ENCODE peak calls at places on chromosomes 2 and 18, in ten cellular contexts. One of them, this sample, is unnamed.

GRCh38 chr2:149331023-149331400 is 625 bp downstream of the LYPD6 start:
- DNase-seq in AG04450: no peak
- DNase-seq in LHCN-M2: no peak
- DNase-seq in stimulated activated CD8-positive, alpha-beta memory T cell treated with anti-CD3 and anti-CD28 coated beads, Interleukin-7, amount 100 ng/mL, for 1 hour: no peak
- DNase-seq in NCI-H774: no peak
- DNase-seq in HTR-8/SVneo: peak; percentile 31
- DNase-seq in T-cell: no peak
- DNase-seq in HFFc6: no peak
- DNase-seq in HT1080: no peak
- DNase-seq in hepatocyte: peak; percentile 27
- DNase-seq in this sample: no peak

GRCh38 chr2:100929142-100929541 is 72.9 kb upstream of the RPL31 start:
- DNase-seq in AG04450: no peak
- DNase-seq in LHCN-M2: peak; percentile 31
- DNase-seq in stimulated activated CD8-positive, alpha-beta memory T cell treated with anti-CD3 and anti-CD28 coated beads, Interleukin-7, amount 100 ng/mL, for 1 hour: no peak
- DNase-seq in NCI-H774: no peak
- DNase-seq in HTR-8/SVneo: no peak
- DNase-seq in T-cell: no peak
- DNase-seq in HFFc6: no peak
- DNase-seq in HT1080: no peak
- DNase-seq in hepatocyte: no peak
- DNase-seq in this sample: no peak

GRCh38 chr2:237451582-237452469 is 35.2 kb upstream of the MLPH start:
- DNase-seq in AG04450: no peak
- DNase-seq in LHCN-M2: no peak
- DNase-seq in stimulated activated CD8-positive, alpha-beta memory T cell treated with anti-CD3 and anti-CD28 coated beads, Interleukin-7, amount 100 ng/mL, for 1 hour: no peak
- DNase-seq in NCI-H774: no peak
- DNase-seq in HTR-8/SVneo: no peak
- DNase-seq in T-cell: no peak
- DNase-seq in HFFc6: peak; percentile 43
- DNase-seq in HT1080: no peak
- DNase-seq in hepatocyte: no peak
- DNase-seq in this sample: no peak

GRCh38 chr18:47594621-47595086 is 335.8 kb downstream of the SMAD2 start:
- DNase-seq in AG04450: no peak
- DNase-seq in LHCN-M2: no peak
- DNase-seq in stimulated activated CD8-positive, alpha-beta memory T cell treated with anti-CD3 and anti-CD28 coated beads, Interleukin-7, amount 100 ng/mL, for 1 hour: no peak
- DNase-seq in NCI-H774: peak; percentile 20
- DNase-seq in HTR-8/SVneo: no peak
- DNase-seq in T-cell: no peak
- DNase-seq in HFFc6: no peak
- DNase-seq in HT1080: no peak
- DNase-seq in hepatocyte: no peak
- DNase-seq in this sample: no peak

GRCh38 chr2:26430826-26431225 is 29.1 kb downstream of the DRC1 start:
- DNase-seq in AG04450: no peak
- DNase-seq in LHCN-M2: no peak
- DNase-seq in stimulated activated CD8-positive, alpha-beta memory T cell treated with anti-CD3 and anti-CD28 coated beads, Interleukin-7, amount 100 ng/mL, for 1 hour: no peak
- DNase-seq in NCI-H774: no peak
- DNase-seq in HTR-8/SVneo: no peak
- DNase-seq in T-cell: no peak
- DNase-seq in HFFc6: peak; percentile 29
- DNase-seq in HT1080: no peak
- DNase-seq in hepatocyte: no peak
- DNase-seq in this sample: no peak

GRCh38 chr2:10814571-10815331 is 2.2 kb upstream of the PDIA6 start:
- DNase-seq in AG04450: no peak
- DNase-seq in LHCN-M2: no peak
- DNase-seq in stimulated activated CD8-positive, alpha-beta memory T cell treated with anti-CD3 and anti-CD28 coated beads, Interleukin-7, amount 100 ng/mL, for 1 hour: no peak
- DNase-seq in NCI-H774: no peak
- DNase-seq in HTR-8/SVneo: no peak
- DNase-seq in T-cell: no peak
- DNase-seq in HFFc6: no peak
- DNase-seq in HT1080: no peak
- DNase-seq in hepatocyte: no peak
- DNase-seq in this sample: no peak

GRCh38 chr2:38386377-38386776 is 9.3 kb upstream of the ATL2 start:
- DNase-seq in AG04450: no peak
- DNase-seq in LHCN-M2: peak; percentile 30
- DNase-seq in stimulated activated CD8-positive, alpha-beta memory T cell treated with anti-CD3 and anti-CD28 coated beads, Interleukin-7, amount 100 ng/mL, for 1 hour: no peak
- DNase-seq in NCI-H774: no peak
- DNase-seq in HTR-8/SVneo: no peak
- DNase-seq in T-cell: no peak
- DNase-seq in HFFc6: no peak
- DNase-seq in HT1080: peak; percentile 52
- DNase-seq in hepatocyte: no peak
- DNase-seq in this sample: no peak

GRCh38 chr2:48313036-48313877 is 216.7 kb upstream of the STON1 start:
- DNase-seq in AG04450: no peak
- DNase-seq in LHCN-M2: no peak
- DNase-seq in stimulated activated CD8-positive, alpha-beta memory T cell treated with anti-CD3 and anti-CD28 coated beads, Interleukin-7, amount 100 ng/mL, for 1 hour: no peak
- DNase-seq in NCI-H774: no peak
- DNase-seq in HTR-8/SVneo: no peak
- DNase-seq in T-cell: no peak
- DNase-seq in HFFc6: no peak
- DNase-seq in HT1080: no peak
- DNase-seq in hepatocyte: no peak
- DNase-seq in this sample: no peak

GRCh38 chr2:105325389-105325963 is 4.1 kb downstream of the TGFBRAP1 start:
- DNase-seq in AG04450: no peak
- DNase-seq in LHCN-M2: peak; percentile 94
- DNase-seq in stimulated activated CD8-positive, alpha-beta memory T cell treated with anti-CD3 and anti-CD28 coated beads, Interleukin-7, amount 100 ng/mL, for 1 hour: no peak
- DNase-seq in NCI-H774: no peak
- DNase-seq in HTR-8/SVneo: no peak
- DNase-seq in T-cell: no peak
- DNase-seq in HFFc6: peak; percentile 76
- DNase-seq in HT1080: no peak
- DNase-seq in hepatocyte: no peak
- DNase-seq in this sample: no peak

GRCh38 chr2:128485761-128486639 is 167.3 kb upstream of the HS6ST1 start:
- DNase-seq in AG04450: no peak
- DNase-seq in LHCN-M2: no peak
- DNase-seq in stimulated activated CD8-positive, alpha-beta memory T cell treated with anti-CD3 and anti-CD28 coated beads, Interleukin-7, amount 100 ng/mL, for 1 hour: no peak
- DNase-seq in NCI-H774: no peak
- DNase-seq in HTR-8/SVneo: no peak
- DNase-seq in T-cell: no peak
- DNase-seq in HFFc6: no peak
- DNase-seq in HT1080: no peak
- DNase-seq in hepatocyte: no peak
- DNase-seq in this sample: no peak

GRCh38 chr2:216652566-216652965 is 19.3 kb downstream of the IGFBP2 start:
- DNase-seq in AG04450: no peak
- DNase-seq in LHCN-M2: no peak
- DNase-seq in stimulated activated CD8-positive, alpha-beta memory T cell treated with anti-CD3 and anti-CD28 coated beads, Interleukin-7, amount 100 ng/mL, for 1 hour: no peak
- DNase-seq in NCI-H774: no peak
- DNase-seq in HTR-8/SVneo: no peak
- DNase-seq in T-cell: no peak
- DNase-seq in HFFc6: no peak
- DNase-seq in HT1080: no peak
- DNase-seq in hepatocyte: no peak
- DNase-seq in this sample: no peak

GRCh38 chr2:241774419-241775222 is 2.0 kb upstream of the GAL3ST2 start:
- DNase-seq in AG04450: peak; percentile 37
- DNase-seq in LHCN-M2: peak; percentile 79
- DNase-seq in stimulated activated CD8-positive, alpha-beta memory T cell treated with anti-CD3 and anti-CD28 coated beads, Interleukin-7, amount 100 ng/mL, for 1 hour: no peak
- DNase-seq in NCI-H774: peak; percentile 21
- DNase-seq in HTR-8/SVneo: no peak
- DNase-seq in T-cell: no peak
- DNase-seq in HFFc6: peak; percentile 86
- DNase-seq in HT1080: peak; percentile 49
- DNase-seq in hepatocyte: no peak
- DNase-seq in this sample: no peak

GRCh38 chr18:62518460-62519375 is 4.1 kb upstream of the ZCCHC2 start:
- DNase-seq in AG04450: no peak
- DNase-seq in LHCN-M2: peak; percentile 75
- DNase-seq in stimulated activated CD8-positive, alpha-beta memory T cell treated with anti-CD3 and anti-CD28 coated beads, Interleukin-7, amount 100 ng/mL, for 1 hour: no peak
- DNase-seq in NCI-H774: no peak
- DNase-seq in HTR-8/SVneo: no peak
- DNase-seq in T-cell: no peak
- DNase-seq in HFFc6: no peak
- DNase-seq in HT1080: peak; percentile 27
- DNase-seq in hepatocyte: no peak
- DNase-seq in this sample: no peak

GRCh38 chr2:203533696-203534471 is 1.2 kb downstream of the RAPH1 start:
- DNase-seq in AG04450: peak; percentile 26
- DNase-seq in LHCN-M2: peak; percentile 66
- DNase-seq in stimulated activated CD8-positive, alpha-beta memory T cell treated with anti-CD3 and anti-CD28 coated beads, Interleukin-7, amount 100 ng/mL, for 1 hour: no peak
- DNase-seq in NCI-H774: no peak
- DNase-seq in HTR-8/SVneo: peak; percentile 20
- DNase-seq in T-cell: peak; percentile 3
- DNase-seq in HFFc6: peak; percentile 42
- DNase-seq in HT1080: peak; percentile 46
- DNase-seq in hepatocyte: peak; percentile 26
- DNase-seq in this sample: peak; percentile 34

GRCh38 chr2:69291004-69291650 is 95.9 kb downstream of the GFPT1 start:
- DNase-seq in AG04450: peak; percentile 29
- DNase-seq in LHCN-M2: peak; percentile 45
- DNase-seq in stimulated activated CD8-positive, alpha-beta memory T cell treated with anti-CD3 and anti-CD28 coated beads, Interleukin-7, amount 100 ng/mL, for 1 hour: no peak
- DNase-seq in NCI-H774: no peak
- DNase-seq in HTR-8/SVneo: no peak
- DNase-seq in T-cell: no peak
- DNase-seq in HFFc6: peak; percentile 43
- DNase-seq in HT1080: peak; percentile 33
- DNase-seq in hepatocyte: no peak
- DNase-seq in this sample: no peak

GRCh38 chr18:79434611-79435010 is 38.9 kb downstream of the NFATC1 start:
- DNase-seq in AG04450: no peak
- DNase-seq in LHCN-M2: no peak
- DNase-seq in stimulated activated CD8-positive, alpha-beta memory T cell treated with anti-CD3 and anti-CD28 coated beads, Interleukin-7, amount 100 ng/mL, for 1 hour: no peak
- DNase-seq in NCI-H774: no peak
- DNase-seq in HTR-8/SVneo: no peak
- DNase-seq in T-cell: no peak
- DNase-seq in HFFc6: no peak
- DNase-seq in HT1080: no peak
- DNase-seq in hepatocyte: no peak
- DNase-seq in this sample: no peak

GRCh38 chr18:48797841-48798255 is 152.9 kb downstream of the SMAD7 start:
- DNase-seq in AG04450: no peak
- DNase-seq in LHCN-M2: no peak
- DNase-seq in stimulated activated CD8-positive, alpha-beta memory T cell treated with anti-CD3 and anti-CD28 coated beads, Interleukin-7, amount 100 ng/mL, for 1 hour: no peak
- DNase-seq in NCI-H774: no peak
- DNase-seq in HTR-8/SVneo: no peak
- DNase-seq in T-cell: no peak
- DNase-seq in HFFc6: no peak
- DNase-seq in HT1080: no peak
- DNase-seq in hepatocyte: no peak
- DNase-seq in this sample: no peak

GRCh38 chr2:238954841-238955521 is 107.1 kb downstream of the TWIST2 start:
- DNase-seq in AG04450: no peak
- DNase-seq in LHCN-M2: no peak
- DNase-seq in stimulated activated CD8-positive, alpha-beta memory T cell treated with anti-CD3 and anti-CD28 coated beads, Interleukin-7, amount 100 ng/mL, for 1 hour: no peak
- DNase-seq in NCI-H774: no peak
- DNase-seq in HTR-8/SVneo: no peak
- DNase-seq in T-cell: no peak
- DNase-seq in HFFc6: no peak
- DNase-seq in HT1080: no peak
- DNase-seq in hepatocyte: peak; percentile 2
- DNase-seq in this sample: no peak

GRCh38 chr2:121049141-121049540 is 235.9 kb downstream of the TFCP2L1 start:
- DNase-seq in AG04450: no peak
- DNase-seq in LHCN-M2: no peak
- DNase-seq in stimulated activated CD8-positive, alpha-beta memory T cell treated with anti-CD3 and anti-CD28 coated beads, Interleukin-7, amount 100 ng/mL, for 1 hour: no peak
- DNase-seq in NCI-H774: no peak
- DNase-seq in HTR-8/SVneo: no peak
- DNase-seq in T-cell: no peak
- DNase-seq in HFFc6: no peak
- DNase-seq in HT1080: no peak
- DNase-seq in hepatocyte: no peak
- DNase-seq in this sample: no peak

GRCh38 chr2:224366269-224366668 is 35.6 kb downstream of the FAM124B start:
- DNase-seq in AG04450: no peak
- DNase-seq in LHCN-M2: no peak
- DNase-seq in stimulated activated CD8-positive, alpha-beta memory T cell treated with anti-CD3 and anti-CD28 coated beads, Interleukin-7, amount 100 ng/mL, for 1 hour: no peak
- DNase-seq in NCI-H774: no peak
- DNase-seq in HTR-8/SVneo: no peak
- DNase-seq in T-cell: no peak
- DNase-seq in HFFc6: no peak
- DNase-seq in HT1080: no peak
- DNase-seq in hepatocyte: no peak
- DNase-seq in this sample: no peak

GRCh38 chr18:76491436-76491800 is 3.6 kb downstream of the ZNF516 start:
- DNase-seq in AG04450: no peak
- DNase-seq in LHCN-M2: peak; percentile 28
- DNase-seq in stimulated activated CD8-positive, alpha-beta memory T cell treated with anti-CD3 and anti-CD28 coated beads, Interleukin-7, amount 100 ng/mL, for 1 hour: no peak
- DNase-seq in NCI-H774: peak; percentile 58
- DNase-seq in HTR-8/SVneo: no peak
- DNase-seq in T-cell: peak; percentile 34
- DNase-seq in HFFc6: no peak
- DNase-seq in HT1080: no peak
- DNase-seq in hepatocyte: peak; percentile 91
- DNase-seq in this sample: peak; percentile 33

GRCh38 chr2:47083886-47084682 is 71.0 kb downstream of the STPG4 start:
- DNase-seq in AG04450: no peak
- DNase-seq in LHCN-M2: no peak
- DNase-seq in stimulated activated CD8-positive, alpha-beta memory T cell treated with anti-CD3 and anti-CD28 coated beads, Interleukin-7, amount 100 ng/mL, for 1 hour: no peak
- DNase-seq in NCI-H774: no peak
- DNase-seq in HTR-8/SVneo: no peak
- DNase-seq in T-cell: no peak
- DNase-seq in HFFc6: no peak
- DNase-seq in HT1080: no peak
- DNase-seq in hepatocyte: no peak
- DNase-seq in this sample: no peak

GRCh38 chr2:234403074-234403473 is 93.8 kb downstream of the ARL4C start:
- DNase-seq in AG04450: no peak
- DNase-seq in LHCN-M2: peak; percentile 78
- DNase-seq in stimulated activated CD8-positive, alpha-beta memory T cell treated with anti-CD3 and anti-CD28 coated beads, Interleukin-7, amount 100 ng/mL, for 1 hour: no peak
- DNase-seq in NCI-H774: no peak
- DNase-seq in HTR-8/SVneo: no peak
- DNase-seq in T-cell: no peak
- DNase-seq in HFFc6: peak; percentile 51
- DNase-seq in HT1080: peak; percentile 35
- DNase-seq in hepatocyte: no peak
- DNase-seq in this sample: no peak

GRCh38 chr2:106631281-106631680 is 144.1 kb downstream of the CD8B2 start:
- DNase-seq in AG04450: no peak
- DNase-seq in LHCN-M2: no peak
- DNase-seq in stimulated activated CD8-positive, alpha-beta memory T cell treated with anti-CD3 and anti-CD28 coated beads, Interleukin-7, amount 100 ng/mL, for 1 hour: no peak
- DNase-seq in NCI-H774: no peak
- DNase-seq in HTR-8/SVneo: no peak
- DNase-seq in T-cell: no peak
- DNase-seq in HFFc6: no peak
- DNase-seq in HT1080: no peak
- DNase-seq in hepatocyte: no peak
- DNase-seq in this sample: no peak

GRCh38 chr2:17518212-17519154 is at the start of gene RAD51AP2:
- DNase-seq in AG04450: peak; percentile 43
- DNase-seq in LHCN-M2: peak; percentile 87
- DNase-seq in stimulated activated CD8-positive, alpha-beta memory T cell treated with anti-CD3 and anti-CD28 coated beads, Interleukin-7, amount 100 ng/mL, for 1 hour: no peak
- DNase-seq in NCI-H774: peak; percentile 42
- DNase-seq in HTR-8/SVneo: peak; percentile 21
- DNase-seq in T-cell: no peak
- DNase-seq in HFFc6: peak; percentile 44
- DNase-seq in HT1080: peak; percentile 82
- DNase-seq in hepatocyte: peak; percentile 89
- DNase-seq in this sample: peak; percentile 85

GRCh38 chr2:209636066-209636465 is 135.6 kb upstream of the UNC80 start:
- DNase-seq in AG04450: no peak
- DNase-seq in LHCN-M2: no peak
- DNase-seq in stimulated activated CD8-positive, alpha-beta memory T cell treated with anti-CD3 and anti-CD28 coated beads, Interleukin-7, amount 100 ng/mL, for 1 hour: no peak
- DNase-seq in NCI-H774: no peak
- DNase-seq in HTR-8/SVneo: no peak
- DNase-seq in T-cell: no peak
- DNase-seq in HFFc6: no peak
- DNase-seq in HT1080: no peak
- DNase-seq in hepatocyte: no peak
- DNase-seq in this sample: no peak

GRCh38 chr2:119659601-119660342 is 19.2 kb upstream of the TMEM177 start:
- DNase-seq in AG04450: no peak
- DNase-seq in LHCN-M2: peak; percentile 12
- DNase-seq in stimulated activated CD8-positive, alpha-beta memory T cell treated with anti-CD3 and anti-CD28 coated beads, Interleukin-7, amount 100 ng/mL, for 1 hour: no peak
- DNase-seq in NCI-H774: no peak
- DNase-seq in HTR-8/SVneo: peak; percentile 35
- DNase-seq in T-cell: peak; percentile 11
- DNase-seq in HFFc6: no peak
- DNase-seq in HT1080: no peak
- DNase-seq in hepatocyte: peak; percentile 63
- DNase-seq in this sample: no peak

GRCh38 chr2:10830641-10831386 is 18.2 kb upstream of the PDIA6 start:
- DNase-seq in AG04450: no peak
- DNase-seq in LHCN-M2: no peak
- DNase-seq in stimulated activated CD8-positive, alpha-beta memory T cell treated with anti-CD3 and anti-CD28 coated beads, Interleukin-7, amount 100 ng/mL, for 1 hour: no peak
- DNase-seq in NCI-H774: no peak
- DNase-seq in HTR-8/SVneo: no peak
- DNase-seq in T-cell: no peak
- DNase-seq in HFFc6: no peak
- DNase-seq in HT1080: no peak
- DNase-seq in hepatocyte: no peak
- DNase-seq in this sample: no peak